ENCODE peak calls at places on chromosomes 2 and 18, in five cellular contexts. One of them, this sample, is unnamed.

GRCh38 chr2:168336786-168337388 is 89.5 kb upstream of the STK39 start:
- DNase-seq in HCT116: peak; percentile 87
- DNase-seq in aorta: no peak
- DNase-seq in vagina: no peak
- DNase-seq in heart right ventricle: no peak
- DNase-seq in this sample: peak; percentile 32

GRCh38 chr2:63788070-63788469 is 53.6 kb upstream of the UGP2 start:
- DNase-seq in aorta: no peak
- DNase-seq in HCT116: no peak
- DNase-seq in vagina: no peak
- DNase-seq in heart right ventricle: no peak
- DNase-seq in this sample: no peak

GRCh38 chr2:100008960-100009359 is 133.4 kb downstream of the AFF3 start:
- DNase-seq in aorta: no peak
- DNase-seq in heart right ventricle: no peak
- DNase-seq in HCT116: no peak
- DNase-seq in vagina: no peak
- DNase-seq in this sample: no peak

GRCh38 chr2:128291161-128291843 is 27.4 kb downstream of the HS6ST1 start:
- DNase-seq in heart right ventricle: no peak
- DNase-seq in HCT116: no peak
- DNase-seq in vagina: no peak
- DNase-seq in aorta: peak; percentile 63
- DNase-seq in this sample: no peak

GRCh38 chr2:134704173-134704572 is 14.6 kb downstream of the TMEM163 start:
- DNase-seq in heart right ventricle: no peak
- DNase-seq in aorta: no peak
- DNase-seq in HCT116: no peak
- DNase-seq in vagina: no peak
- DNase-seq in this sample: no peak

GRCh38 chr2:150759531-150759930 is 272.1 kb upstream of the RND3 start:
- DNase-seq in heart right ventricle: no peak
- DNase-seq in aorta: no peak
- DNase-seq in HCT116: no peak
- DNase-seq in vagina: no peak
- DNase-seq in this sample: no peak

GRCh38 chr18:51110073-51110797 is 80.2 kb downstream of the SMAD4 start:
- DNase-seq in heart right ventricle: peak; percentile 48
- DNase-seq in HCT116: no peak
- DNase-seq in vagina: no peak
- DNase-seq in aorta: peak; percentile 90
- DNase-seq in this sample: peak; percentile 46

GRCh38 chr2:32422133-32422532 is 65.3 kb downstream of the BIRC6 start:
- DNase-seq in aorta: no peak
- DNase-seq in heart right ventricle: no peak
- DNase-seq in HCT116: no peak
- DNase-seq in vagina: no peak
- DNase-seq in this sample: no peak

DNA sequence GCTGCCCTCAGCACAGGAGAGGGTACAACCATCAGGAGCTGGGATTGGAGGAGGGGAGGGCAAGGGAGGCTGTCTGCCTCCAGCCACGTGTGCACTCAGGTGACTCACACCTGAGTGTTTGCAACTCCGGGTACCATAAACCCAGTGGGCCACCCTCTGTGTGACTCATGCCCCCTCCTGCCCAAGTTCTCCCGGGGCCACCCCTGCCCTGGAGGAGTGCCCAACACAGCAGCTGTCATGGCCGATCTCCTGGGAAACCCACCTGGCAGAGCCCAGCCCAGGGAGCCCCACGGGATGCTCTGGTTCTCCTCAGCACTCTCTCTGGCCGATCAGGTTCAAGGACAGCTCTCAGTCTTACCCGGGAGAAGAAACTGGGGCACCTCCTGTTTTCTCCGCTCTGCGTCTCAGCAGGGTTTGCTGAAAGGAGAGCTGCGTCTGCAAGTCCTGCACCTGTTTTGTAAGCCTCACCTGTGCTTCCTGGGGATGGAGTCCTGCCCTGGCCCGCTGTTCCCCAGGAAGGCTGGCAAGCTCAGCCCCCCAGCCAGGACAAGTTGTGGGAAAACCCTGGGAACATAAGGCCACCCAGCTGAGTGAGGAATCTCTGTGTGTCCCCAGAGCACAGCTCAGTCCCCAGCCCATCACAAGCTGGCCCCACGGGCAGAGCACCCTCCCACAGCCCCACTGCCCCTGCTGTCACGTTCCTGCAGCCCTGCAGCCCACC is 44.0 kb upstream of the UBE2F start:
- DNase-seq in heart right ventricle: no peak
- DNase-seq in vagina: no peak
- DNase-seq in aorta: peak; percentile 81
- DNase-seq in HCT116: peak; percentile 49
- DNase-seq in this sample: no peak
- H3K4me3 ChIP-seq in heart right ventricle: peak overlapping the region; percentile 47
- H3K4me3 ChIP-seq in vagina: no peak overlapping the region
- H3K4me3 ChIP-seq in aorta: no peak overlapping the region
- H3K4me3 ChIP-seq in HCT116: peak overlapping the region; percentile 45
- H3K4me3 ChIP-seq in this sample: no peak overlapping the region

GRCh38 chr2:233444501-233444900 is 90.2 kb downstream of the DGKD start:
- DNase-seq in vagina: no peak
- DNase-seq in HCT116: no peak
- DNase-seq in heart right ventricle: no peak
- DNase-seq in aorta: peak; percentile 48
- DNase-seq in this sample: no peak
- H3K36me3 ChIP-seq in vagina: no peaks in the 10 kb centered on the region
- H3K36me3 ChIP-seq in HCT116: peaks cover 32% of the 10 kb centered on the region
- H3K36me3 ChIP-seq in heart right ventricle: peaks cover 95% of the 10 kb centered on the region
- H3K36me3 ChIP-seq in aorta: peaks cover 4% of the 10 kb centered on the region
- H3K36me3 ChIP-seq in this sample: peaks cover 66% of the 10 kb centered on the region

GRCh38 chr2:207771421-207771820 is 1.7 kb upstream of the FZD5 start:
- DNase-seq in HCT116: no peak
- DNase-seq in vagina: no peak
- DNase-seq in heart right ventricle: no peak
- DNase-seq in aorta: no peak
- DNase-seq in this sample: no peak
- H3K4me3 ChIP-seq in HCT116: no peak overlapping the region
- H3K4me3 ChIP-seq in vagina: no peak overlapping the region
- H3K4me3 ChIP-seq in heart right ventricle: peak overlapping the region; percentile 84
- H3K4me3 ChIP-seq in aorta: no peak overlapping the region
- H3K4me3 ChIP-seq in this sample: no peak overlapping the region

DNA sequence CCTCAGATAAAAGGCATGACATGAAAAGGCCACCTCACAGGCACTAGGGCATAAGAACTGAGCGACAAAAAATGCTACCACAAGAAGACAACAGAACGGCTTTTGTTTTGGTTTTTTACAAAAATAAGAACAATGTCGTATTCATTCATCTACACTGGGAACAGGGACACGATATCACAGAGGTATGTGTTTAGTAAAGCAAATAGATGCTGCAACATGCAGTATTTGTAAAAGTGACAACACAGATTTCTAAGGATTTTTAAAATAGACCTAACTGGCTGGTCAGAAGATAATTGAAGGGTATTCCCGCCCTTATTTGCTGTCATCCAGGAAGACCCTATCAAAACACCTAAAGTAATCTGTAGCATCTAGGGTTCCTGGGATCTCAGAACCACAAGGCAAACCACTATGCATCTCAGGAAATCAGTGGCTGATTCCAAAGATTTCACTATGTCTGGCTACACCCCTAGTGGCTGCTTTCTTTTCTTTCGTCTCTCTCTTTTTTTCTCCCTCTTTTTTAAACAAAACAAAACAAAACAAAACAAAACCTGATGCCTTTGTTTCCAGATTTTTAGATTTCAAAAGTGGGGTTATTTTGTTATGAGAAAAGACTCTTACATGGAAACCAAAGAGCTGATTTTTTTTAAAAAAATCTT is 97.2 kb downstream of the BCL11A start:
- DNase-seq in HCT116: no peak
- DNase-seq in aorta: no peak
- DNase-seq in heart right ventricle: no peak
- DNase-seq in vagina: no peak
- DNase-seq in this sample: no peak
- H3K36me3 ChIP-seq in HCT116: no peaks in the 10 kb centered on the region
- H3K36me3 ChIP-seq in aorta: no peaks in the 10 kb centered on the region
- H3K36me3 ChIP-seq in heart right ventricle: peaks cover 3% of the 10 kb centered on the region
- H3K36me3 ChIP-seq in vagina: no peaks in the 10 kb centered on the region
- H3K36me3 ChIP-seq in this sample: no peaks in the 10 kb centered on the region

DNA sequence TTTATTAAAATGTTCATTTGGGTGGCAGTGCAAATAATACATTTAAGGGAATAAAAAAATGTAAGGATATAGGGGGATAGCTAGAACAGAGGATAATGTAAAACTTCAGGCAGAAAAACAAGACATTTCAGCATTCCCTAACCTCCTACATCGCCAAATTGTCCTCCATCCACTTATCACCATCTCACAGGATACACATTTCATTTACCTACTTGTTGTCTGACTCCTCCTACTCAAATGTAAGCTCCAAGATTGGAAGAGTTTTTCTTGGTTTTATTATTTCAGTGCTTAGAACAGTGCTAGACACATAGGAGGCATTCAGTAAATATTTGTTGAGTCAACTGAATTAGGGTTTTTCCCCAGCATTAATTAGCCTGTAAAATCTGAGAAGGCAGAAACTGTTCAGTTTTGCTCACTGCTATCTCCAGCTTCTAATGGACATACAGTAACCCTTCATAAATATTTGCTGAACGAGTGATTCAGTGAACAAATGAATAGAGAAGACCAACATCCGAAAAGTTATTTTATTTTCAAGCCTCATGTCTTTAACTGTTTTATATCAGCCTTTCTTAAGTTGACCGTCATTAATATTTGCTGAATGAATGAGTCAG is 871 bp downstream of the TTC21B start:
- DNase-seq in vagina: no peak
- DNase-seq in heart right ventricle: no peak
- DNase-seq in aorta: no peak
- DNase-seq in HCT116: no peak
- DNase-seq in this sample: no peak
- H3K4me3 ChIP-seq in vagina: peak overlapping the region; percentile 75
- H3K4me3 ChIP-seq in heart right ventricle: peak overlapping the region; percentile 82
- H3K4me3 ChIP-seq in aorta: peak overlapping the region; percentile 78
- H3K4me3 ChIP-seq in HCT116: peak overlapping the region; percentile 66
- H3K4me3 ChIP-seq in this sample: peak overlapping the region; percentile 66

GRCh38 chr2:219566640-219567039 is 4.7 kb downstream of the OBSL1 start:
- DNase-seq in vagina: no peak
- DNase-seq in heart right ventricle: no peak
- DNase-seq in aorta: peak; percentile 59
- DNase-seq in HCT116: no peak
- DNase-seq in this sample: no peak
- H3K36me3 ChIP-seq in vagina: no peaks in the 10 kb centered on the region
- H3K36me3 ChIP-seq in heart right ventricle: peaks cover 18% of the 10 kb centered on the region
- H3K36me3 ChIP-seq in aorta: no peaks in the 10 kb centered on the region
- H3K36me3 ChIP-seq in HCT116: no peaks in the 10 kb centered on the region
- H3K36me3 ChIP-seq in this sample: no peaks in the 10 kb centered on the region

GRCh38 chr2:69554981-69555380 is 88.6 kb downstream of the AAK1 start:
- DNase-seq in aorta: no peak
- DNase-seq in heart right ventricle: peak; percentile 10
- DNase-seq in HCT116: no peak
- DNase-seq in vagina: no peak
- DNase-seq in this sample: no peak
- H3K4me3 ChIP-seq in aorta: no peak overlapping the region
- H3K4me3 ChIP-seq in heart right ventricle: no peak overlapping the region
- H3K4me3 ChIP-seq in HCT116: no peak overlapping the region
- H3K4me3 ChIP-seq in vagina: no peak overlapping the region
- H3K4me3 ChIP-seq in this sample: no peak overlapping the region

GRCh38 chr2:86097114-86097896 is 8.4 kb downstream of the POLR1A start:
- DNase-seq in vagina: no peak
- DNase-seq in aorta: no peak
- DNase-seq in HCT116: no peak
- DNase-seq in heart right ventricle: no peak
- DNase-seq in this sample: no peak

GRCh38 chr2:86097913-86098312 is 7.8 kb downstream of the POLR1A start:
- DNase-seq in vagina: no peak
- DNase-seq in heart right ventricle: no peak
- DNase-seq in HCT116: no peak
- DNase-seq in aorta: no peak
- DNase-seq in this sample: no peak

DNA sequence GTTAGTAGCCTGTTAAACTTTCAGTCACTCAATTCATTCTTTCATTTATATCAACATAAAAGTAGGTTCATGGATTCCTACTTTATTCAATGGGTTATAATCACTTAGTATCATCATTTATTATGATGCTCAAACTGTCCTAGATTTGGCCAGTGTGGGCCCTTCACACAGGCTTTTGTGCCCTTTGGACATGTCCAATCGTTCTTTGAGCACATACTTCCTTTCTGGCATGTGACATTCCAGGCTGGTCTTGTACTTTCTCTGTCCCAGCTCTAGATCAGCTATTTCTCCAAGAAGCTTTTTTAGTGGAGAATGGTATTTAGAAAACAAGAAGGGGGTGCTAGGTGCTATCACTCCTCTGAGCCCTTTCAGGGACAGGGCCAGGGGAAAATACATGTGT is 11.5 kb downstream of the POLR1A start:
- DNase-seq in HCT116: no peak
- DNase-seq in vagina: no peak
- DNase-seq in heart right ventricle: no peak
- DNase-seq in aorta: no peak
- DNase-seq in this sample: no peak
- H3K36me3 ChIP-seq in HCT116: peaks cover 49% of the 10 kb centered on the region
- H3K36me3 ChIP-seq in vagina: no peaks in the 10 kb centered on the region
- H3K36me3 ChIP-seq in heart right ventricle: peaks cover 89% of the 10 kb centered on the region
- H3K36me3 ChIP-seq in aorta: no peaks in the 10 kb centered on the region
- H3K36me3 ChIP-seq in this sample: peaks cover 47% of the 10 kb centered on the region

DNA sequence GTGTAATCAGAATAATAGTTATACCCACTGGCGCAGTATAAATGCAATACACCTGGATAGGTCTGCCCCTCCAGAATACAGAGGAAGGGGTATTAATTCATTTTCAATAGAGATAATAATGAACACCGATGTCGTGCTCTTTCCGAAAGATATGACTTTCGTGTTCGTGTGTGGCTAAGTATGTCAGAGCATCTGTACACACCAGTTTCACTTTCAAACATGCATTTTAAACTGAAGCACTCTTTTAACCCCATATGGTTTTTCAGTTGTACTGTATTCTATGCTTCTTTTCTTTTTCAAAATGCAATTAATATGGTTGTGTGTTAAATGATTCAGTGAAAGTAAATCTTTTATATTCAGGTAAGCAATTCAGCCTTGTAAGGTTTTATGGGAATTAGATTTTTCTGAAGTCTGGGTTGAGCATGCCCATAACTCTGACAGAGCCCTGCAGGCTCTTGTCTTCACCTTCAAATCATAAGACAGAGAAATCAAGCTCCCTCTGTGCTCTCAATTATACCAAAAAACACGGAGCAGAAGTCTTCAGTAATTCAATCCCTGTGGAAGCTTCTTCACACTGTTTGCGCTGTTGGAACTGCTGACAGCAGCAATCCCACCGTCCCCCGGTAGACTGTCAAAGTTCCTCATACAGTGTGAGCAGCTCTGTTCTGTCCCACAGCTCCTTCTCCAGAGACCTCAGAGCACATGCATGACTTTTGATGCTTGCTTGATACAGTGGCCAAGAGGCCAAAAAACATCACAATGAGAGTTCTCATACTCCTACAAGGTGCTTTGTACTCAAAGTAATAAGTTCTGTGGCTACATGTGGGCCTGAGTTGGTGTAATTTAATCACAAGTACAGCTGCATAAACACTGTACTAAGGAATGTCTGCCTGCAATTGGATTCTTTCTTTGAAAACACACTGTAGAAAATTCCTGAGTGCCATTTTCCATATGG is 186.9 kb downstream of the ZNF521 start:
- DNase-seq in aorta: no peak
- DNase-seq in heart right ventricle: no peak
- DNase-seq in HCT116: no peak
- DNase-seq in vagina: no peak
- DNase-seq in this sample: no peak
- H3K4me3 ChIP-seq in aorta: no peak overlapping the region
- H3K4me3 ChIP-seq in heart right ventricle: peak overlapping the region; percentile 48
- H3K4me3 ChIP-seq in HCT116: no peak overlapping the region
- H3K4me3 ChIP-seq in vagina: peak overlapping the region; percentile 20
- H3K4me3 ChIP-seq in this sample: no peak overlapping the region

This sample was measured in effector memory CD4-positive, alpha-beta T cell.